ENCODE peak calls at places on chromosomes 4 and X, in eight cellular contexts. T is DMS79, E is AG10803, N is AG08395, L is NCI-H446, R is transverse colon, D is NCI-H2029, W is ELF-1. U is an unnamed sample.

GRCh38 chr4:170849969-170850368 is 760.2 kb upstream of the AADAT start:
- DNase-seq in L (no peak), T (no peak), D (no peak), N (no peak), E (no peak), W (no peak), R (no peak), U (no peak)

GRCh38 chr4:154456889-154457288 is 34.7 kb downstream of the DCHS2 start:
- DNase-seq in R (no peak), D (no peak), W (no peak), T (no peak), E (no peak), N (no peak), L (no peak), U (no peak)

GRCh38 chr4:71231073-71231752 is 107.6 kb upstream of the SLC4A4 start:
- DNase-seq in E (peak; percentile 94), W (no peak), N (peak; percentile 81), L (peak; percentile 30), R (peak; percentile 81), D (no peak), T (peak; percentile 7), U (no peak)

GRCh38 chrX:38220024-38220935 is at the start of gene SRPX:
- DNase-seq in L (no peak), R (peak; percentile 27), N (peak; percentile 47), T (no peak), E (peak; percentile 68), D (no peak), W (peak; percentile 83), U (no peak)

GRCh38 chr4:8472689-8473197 is 32.2 kb downstream of the TRMT44 start:
- DNase-seq in W (peak; percentile 87), E (peak; percentile 96), N (peak; percentile 90), T (no peak), D (no peak), L (no peak), R (no peak), U (no peak)

GRCh38 chrX:82677281-82677680 is 830.8 kb upstream of the POU3F4 start:
- DNase-seq in N (no peak), E (no peak), R (no peak), T (no peak), D (no peak), W (no peak), L (no peak), U (no peak)

GRCh38 chrX:103919336-103919682 is 43.1 kb upstream of the TMSB15B start:
- DNase-seq in T (no peak), N (peak; percentile 54), E (peak; percentile 43), R (peak; percentile 17), D (peak; percentile 14), W (no peak), L (no peak), U (no peak)

GRCh38 chr4:79934660-79935059 is 138.4 kb downstream of the ANTXR2 start:
- DNase-seq in N (no peak), D (no peak), L (no peak), E (no peak), R (no peak), W (no peak), T (no peak), U (no peak)

GRCh38 chr4:73021634-73022033 is 47.9 kb downstream of the COX18 start:
- DNase-seq in T (no peak), W (no peak), N (peak; percentile 57), E (peak; percentile 34), L (peak; percentile 8), R (no peak), D (no peak), U (no peak)

U was measured in vagina.